ENCODE peak calls at places on chromosomes 7 and 10, in five cellular contexts. K is GM23248, W is mammary epithelial cell, G is IMR-90, T is astrocyte. Q is an unnamed sample.

GRCh38 chr7:148456351-148456750 is 134.2 kb upstream of the C7orf33 start:
- DNase-seq in K (no peak), W (no peak), G (no peak), T (no peak), Q (no peak)

GRCh38 chr10:119313024-119313423 is 105.7 kb downstream of the GRK5 start:
- DNase-seq in K (no peak), W (no peak), G (no peak), T (no peak), Q (no peak)

GRCh38 chr7:142057101-142057500 is 54.4 kb upstream of the MGAM2 start:
- DNase-seq in K (no peak), W (no peak), G (no peak), T (no peak), Q (no peak)

GRCh38 chr7:4830176-4830575 is 31.7 kb downstream of the PAPOLB start:
- DNase-seq in K (peak), W (no peak), G (peak), T (peak), Q (peak)

GRCh38 chr7:156166692-156167416 is 354.6 kb upstream of the SHH start:
- DNase-seq in K (no peak), W (no peak), G (no peak), T (no peak), Q (no peak)

GRCh38 chr7:108372601-108373000 is 83.6 kb downstream of the NRCAM start:
- DNase-seq in K (no peak), W (no peak), G (no peak), T (peak), Q (no peak)

GRCh38 chr10:91616124-91616523 is 16.7 kb downstream of the PPP1R3C start:
- DNase-seq in K (no peak), W (no peak), G (no peak), T (peak), Q (no peak)

GRCh38 chr10:118506835-118507234 is 88.6 kb downstream of the PRLHR start:
- DNase-seq in K (no peak), W (no peak), G (no peak), T (no peak), Q (no peak)

GRCh38 chr10:22103701-22104100 is 100.2 kb upstream of the DNAJC1 start:
- DNase-seq in K (peak), W (peak), G (no peak), T (no peak), Q (peak)

GRCh38 chr10:98316661-98317060 is 48.7 kb upstream of the LOXL4 start:
- DNase-seq in K (peak), W (peak), G (peak), T (peak), Q (peak)

GRCh38 chr10:98316156-98316555 is 48.2 kb upstream of the LOXL4 start:
- DNase-seq in K (peak), W (no peak), G (no peak), T (no peak), Q (no peak)

GRCh38 chr10:98313598-98313997 is 45.6 kb upstream of the LOXL4 start:
- DNase-seq in K (no peak), W (no peak), G (no peak), T (no peak), Q (no peak)

GRCh38 chr10:98312816-98313215 is 44.8 kb upstream of the LOXL4 start:
- DNase-seq in K (no peak), W (no peak), G (no peak), T (no peak), Q (no peak)

GRCh38 chr10:98314577-98315284 is 46.7 kb upstream of the LOXL4 start:
- DNase-seq in K (peak), W (no peak), G (no peak), T (no peak), Q (peak)
- H3K9ac ChIP-seq in K (no peak), W (no peak), G (no peak), T (no peak), Q (no peak)

GRCh38 chr10:38093816-38094157 is 350 bp upstream of the ZNF37A start:
- DNase-seq in K (no peak), W (no peak), G (no peak), T (peak), Q (no peak)

GRCh38 chr10:38094923-38095574 is 912 bp downstream of the ZNF37A start:
- DNase-seq in K (no peak), W (no peak), G (no peak), T (no peak), Q (no peak)

DNA sequence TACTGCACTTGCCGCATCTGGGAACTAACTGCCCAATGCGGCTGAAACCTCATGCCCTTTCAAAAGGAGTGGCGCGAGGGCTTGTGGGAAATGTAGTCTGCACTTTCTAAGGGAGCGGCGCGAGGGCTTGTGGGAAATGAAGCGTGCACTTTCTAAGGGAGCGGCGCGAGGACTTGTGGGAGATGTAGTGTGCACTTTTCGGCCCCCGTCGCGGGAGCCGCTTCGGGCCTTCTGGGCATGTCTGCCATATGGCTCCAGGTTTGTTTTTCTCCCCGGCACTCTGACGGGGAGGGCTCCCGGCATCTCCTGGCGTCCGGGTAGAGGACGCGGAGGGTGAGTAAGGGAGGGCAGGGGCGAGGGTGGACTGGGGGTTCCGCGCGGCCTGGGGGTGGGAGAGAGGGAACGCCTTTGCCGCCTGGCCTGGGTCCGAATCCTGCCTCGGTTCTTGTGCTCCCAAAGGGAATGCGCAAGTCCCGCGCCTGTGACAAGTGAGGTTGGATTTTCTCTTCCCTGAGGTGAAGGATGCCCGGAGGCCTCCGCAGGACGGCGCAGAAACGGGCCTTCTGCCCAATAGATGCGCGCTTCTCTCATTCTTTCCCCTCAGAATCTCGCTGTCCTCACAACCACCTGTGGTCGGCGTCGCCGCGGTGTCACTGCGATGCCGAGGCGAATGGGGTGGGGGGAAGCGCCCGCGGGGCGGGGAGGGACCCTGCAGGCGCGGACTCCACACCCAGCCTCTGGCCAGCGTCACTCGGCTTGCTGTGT is at the start of gene ZNF37A:
- DNase-seq in K (peak), W (peak), G (peak), T (peak), Q (peak)
- H2AFZ ChIP-seq in K (peak), W (peak), G (peak), T (peak), Q (peak)

GRCh38 chr7:21480693-21481403 is 53.0 kb downstream of the SP4 start:
- DNase-seq in K (no peak), W (no peak), G (no peak), T (no peak), Q (no peak)
- H3K4me3 ChIP-seq in K (no peak), W (no peak), G (no peak), T (no peak), Q (no peak)

DNA sequence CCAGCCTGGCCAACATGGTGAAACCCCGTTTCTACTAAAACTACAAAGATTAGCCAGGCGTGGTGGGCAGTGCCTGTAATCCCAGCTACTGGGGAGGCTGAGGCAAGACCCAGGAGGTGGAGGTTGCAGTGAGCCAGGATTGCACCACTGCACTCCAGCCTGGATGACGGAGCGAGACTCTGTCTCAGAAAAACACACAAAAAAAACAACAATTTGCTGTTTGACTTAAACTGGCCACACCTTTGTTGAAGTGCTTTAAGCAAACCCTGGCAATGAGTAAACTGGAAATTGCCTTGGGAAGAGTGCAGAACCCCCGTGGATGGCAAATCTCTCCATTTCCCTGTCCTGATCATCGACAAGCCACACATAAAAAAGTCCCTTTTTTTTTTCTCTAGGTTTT is 77.0 kb downstream of the NRP1 start:
- DNase-seq in K (no peak), W (no peak), G (no peak), T (no peak), Q (peak)
- H3K9ac ChIP-seq in K (no peak), W (no peak), G (no peak), T (no peak), Q (peak)

GRCh38 chr7:44757311-44757710 is 8.7 kb downstream of the ZMIZ2 start:
- DNase-seq in K (no peak), W (no peak), G (no peak), T (no peak), Q (no peak)

GRCh38 chr7:44755698-44756627 is 7.3 kb downstream of the ZMIZ2 start:
- DNase-seq in K (no peak), W (no peak), G (no peak), T (no peak), Q (no peak)

GRCh38 chr7:44759246-44759645 is 10.6 kb downstream of the ZMIZ2 start:
- DNase-seq in K (no peak), W (no peak), G (no peak), T (no peak), Q (no peak)

GRCh38 chr7:44756904-44757303 is 8.3 kb downstream of the ZMIZ2 start:
- DNase-seq in K (no peak), W (no peak), G (no peak), T (no peak), Q (no peak)

DNA sequence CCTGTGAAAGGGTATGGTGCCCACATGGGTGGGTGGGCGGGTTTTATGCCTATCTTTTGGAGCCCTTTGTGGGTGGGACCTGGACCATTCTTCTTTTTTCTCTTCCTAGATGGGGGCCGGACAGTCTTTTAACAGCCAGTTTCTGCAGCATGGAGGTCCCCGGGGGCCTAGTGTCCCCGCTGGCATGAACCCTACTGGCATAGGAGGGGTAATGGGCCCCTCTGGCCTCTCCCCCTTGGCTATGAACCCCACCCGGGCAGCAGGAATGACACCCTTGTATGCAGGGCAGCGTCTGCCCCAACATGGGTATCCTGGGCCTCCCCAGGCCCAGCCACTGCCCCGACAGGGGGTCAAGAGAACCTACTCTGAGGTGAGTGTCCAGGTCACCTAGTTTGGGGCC is 9.1 kb downstream of the ZMIZ2 start:
- DNase-seq in K (no peak), W (no peak), G (no peak), T (no peak), Q (no peak)
- H2AFZ ChIP-seq in K (no peak), W (no peak), G (no peak), T (no peak), Q (no peak)

GRCh38 chr10:575312-576129 is 113.9 kb downstream of the DIP2C start:
- DNase-seq in K (no peak), W (peak), G (no peak), T (no peak), Q (no peak)
- H3K4me3 ChIP-seq in K (no peak), W (no peak), G (no peak), T (no peak), Q (no peak)

DNA sequence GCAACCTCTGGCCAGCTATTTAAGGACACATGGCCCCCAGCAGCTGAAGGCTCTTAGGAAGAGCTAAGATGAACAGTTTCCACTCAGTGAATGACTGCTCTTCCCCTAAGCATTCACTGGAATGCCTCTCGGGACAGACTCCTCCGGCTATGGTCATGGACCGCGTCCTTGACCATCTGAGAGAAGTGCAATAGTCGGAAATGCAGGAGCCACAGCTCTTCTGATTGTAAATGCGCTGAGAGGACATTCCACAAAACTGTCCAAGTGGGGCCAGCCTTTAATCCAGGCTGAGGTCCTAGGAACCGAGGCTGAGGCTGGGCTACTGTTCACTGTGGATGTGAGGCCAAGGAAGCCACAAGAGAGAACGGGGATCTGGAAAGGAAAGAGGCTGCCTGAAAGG is 162.0 kb upstream of the TMEM72 start:
- DNase-seq in K (no peak), W (no peak), G (no peak), T (no peak), Q (no peak)
- H3K9ac ChIP-seq in K (no peak), W (no peak), G (no peak), T (no peak), Q (no peak)

GRCh38 chr10:5515948-5516761 is 8.6 kb upstream of the CALML3 start:
- DNase-seq in K (no peak), W (no peak), G (no peak), T (no peak), Q (no peak)
- H2AFZ ChIP-seq in K (no peak), W (no peak), G (no peak), T (no peak), Q (no peak)